ENCODE peak calls at places on chromosome 3, in nine cellular contexts. E is activated CD4-positive, alpha-beta T cell treated with anti-CD3 and anti-CD28 coated beads, Interleukin-2, amount 10 ng/mL, durations not matched to agents 7 days and 5 days; U is NCI-H2081; V is occipital lobe; X is cardiac septum; P is ELR; I is nephron progenitor cell; H is T47D; C is AG04450. K is an unnamed sample.

GRCh38 chr3:38154625-38155255 is 10.6 kb upstream of the OXSR1 start:
- DNase-seq in C (no peak), P (no peak), X (no peak), H (no peak), I (no peak), E (peak; percentile 1), U (no peak), V (no peak), K (no peak)

GRCh38 chr3:9012521-9012920 is 49.2 kb upstream of the RAD18 start:
- DNase-seq in E (no peak), X (no peak), V (no peak), I (no peak), C (no peak), P (no peak), H (no peak), U (no peak), K (no peak)

GRCh38 chr3:194404365-194405140 is 5.5 kb upstream of the GP5 start:
- DNase-seq in I (peak; percentile 36), P (peak; percentile 75), V (no peak), E (peak; percentile 71), X (no peak), H (no peak), U (peak; percentile 83), C (no peak), K (no peak)

GRCh38 chr3:195580733-195581443 is 2.9 kb downstream of the APOD start:
- DNase-seq in I (no peak), U (no peak), P (peak; percentile 24), C (peak; percentile 13), V (peak; percentile 27), E (no peak), X (no peak), H (no peak), K (no peak)

GRCh38 chr3:171811059-171811912 is 1.0 kb upstream of the PLD1 start:
- DNase-seq in I (no peak), C (peak; percentile 91), H (peak; percentile 52), X (no peak), V (no peak), U (no peak), E (no peak), P (peak; percentile 95), K (no peak)

GRCh38 chr3:37272743-37273142 is 98.4 kb upstream of the LRRFIP2 start:
- DNase-seq in E (no peak), V (no peak), X (no peak), H (no peak), I (no peak), P (no peak), C (no peak), U (no peak), K (no peak)

GRCh38 chr3:60594025-60594424 is 657.2 kb downstream of the FHIT start:
- DNase-seq in U (no peak), I (no peak), X (no peak), H (no peak), E (no peak), P (no peak), V (no peak), C (peak; percentile 23), K (no peak)

GRCh38 chr3:187799942-187800637 is 54.8 kb upstream of the BCL6 start:
- DNase-seq in U (no peak), P (no peak), X (no peak), C (no peak), V (no peak), I (no peak), E (peak; percentile 43), H (no peak), K (no peak)

GRCh38 chr3:14412831-14413380 is 10.5 kb downstream of the SLC6A6 start:
- DNase-seq in E (no peak), P (peak; percentile 27), X (no peak), H (no peak), C (no peak), U (no peak), V (no peak), I (peak; percentile 44), K (no peak)

GRCh38 chr3:184332370-184333090 is 4.9 kb upstream of the FAM131A start:
- DNase-seq in U (no peak), C (peak; percentile 81), H (no peak), P (peak; percentile 98), E (no peak), I (no peak), V (no peak), X (no peak), K (no peak)

GRCh38 chr3:196186661-196187573 is 24.3 kb downstream of the ZDHHC19 start:
- DNase-seq in H (no peak), P (no peak), X (no peak), U (peak; percentile 79), E (no peak), V (no peak), C (no peak), I (peak; percentile 71), K (no peak)